ENCODE peak calls at places on chromosomes 11 and 22, in seven cellular contexts. One of them, this sample, is unnamed.

GRCh38 chr11:42407379-42407778 is 904.4 kb upstream of the API5 start:
- DNase-seq in left lung: no peak
- DNase-seq in fibroblast of lung: peak
- DNase-seq in lower leg skin: no peak
- DNase-seq in A549: no peak
- DNase-seq in HL-60: no peak
- DNase-seq in spleen: no peak
- DNase-seq in this sample: no peak

GRCh38 chr22:35135165-35135564 is 69.2 kb downstream of the ISX start:
- DNase-seq in left lung: no peak
- DNase-seq in fibroblast of lung: no peak
- DNase-seq in lower leg skin: no peak
- DNase-seq in A549: no peak
- DNase-seq in HL-60: no peak
- DNase-seq in spleen: no peak
- DNase-seq in this sample: no peak

GRCh38 chr11:59097113-59097708 is 9.8 kb upstream of the FAM111B start:
- DNase-seq in left lung: no peak
- DNase-seq in fibroblast of lung: peak
- DNase-seq in lower leg skin: peak
- DNase-seq in A549: no peak
- DNase-seq in HL-60: no peak
- DNase-seq in spleen: peak
- DNase-seq in this sample: peak

GRCh38 chr22:44386386-44387035 is 73.8 kb upstream of the SHISAL1 start:
- DNase-seq in left lung: no peak
- DNase-seq in fibroblast of lung: no peak
- DNase-seq in lower leg skin: no peak
- DNase-seq in A549: no peak
- DNase-seq in HL-60: no peak
- DNase-seq in spleen: peak
- DNase-seq in this sample: no peak

GRCh38 chr11:44426958-44427357 is 117.0 kb upstream of the ALX4 start:
- DNase-seq in left lung: no peak
- DNase-seq in fibroblast of lung: no peak
- DNase-seq in lower leg skin: no peak
- DNase-seq in A549: no peak
- DNase-seq in HL-60: no peak
- DNase-seq in spleen: no peak
- DNase-seq in this sample: no peak

GRCh38 chr11:74559934-74560309 is 32.5 kb upstream of the POLD3 start:
- DNase-seq in left lung: no peak
- DNase-seq in fibroblast of lung: peak
- DNase-seq in lower leg skin: no peak
- DNase-seq in A549: peak
- DNase-seq in HL-60: no peak
- DNase-seq in spleen: no peak
- DNase-seq in this sample: no peak

GRCh38 chr22:19909350-19910179 is 32.0 kb upstream of the COMT start:
- DNase-seq in left lung: peak
- DNase-seq in fibroblast of lung: peak
- DNase-seq in lower leg skin: peak
- DNase-seq in A549: peak
- DNase-seq in HL-60: peak
- DNase-seq in spleen: peak
- DNase-seq in this sample: peak

GRCh38 chr11:62689421-62690183 is at the start of gene LRRN4CL:
- DNase-seq in left lung: no peak
- DNase-seq in fibroblast of lung: peak
- DNase-seq in lower leg skin: peak
- DNase-seq in A549: no peak
- DNase-seq in HL-60: no peak
- DNase-seq in spleen: no peak
- DNase-seq in this sample: peak

GRCh38 chr11:129935723-129936122 is 40.3 kb upstream of the NFRKB start:
- DNase-seq in left lung: no peak
- DNase-seq in fibroblast of lung: no peak
- DNase-seq in lower leg skin: no peak
- DNase-seq in A549: no peak
- DNase-seq in HL-60: no peak
- DNase-seq in spleen: no peak
- DNase-seq in this sample: no peak

GRCh38 chr11:87926250-87926970 is 248.8 kb downstream of the RAB38 start:
- DNase-seq in left lung: no peak
- DNase-seq in fibroblast of lung: peak
- DNase-seq in lower leg skin: no peak
- DNase-seq in A549: no peak
- DNase-seq in HL-60: no peak
- DNase-seq in spleen: no peak
- DNase-seq in this sample: peak

GRCh38 chr11:75576445-75577049 is 14.5 kb downstream of the SERPINH1 start:
- DNase-seq in left lung: peak
- DNase-seq in fibroblast of lung: peak
- DNase-seq in lower leg skin: peak
- DNase-seq in A549: no peak
- DNase-seq in HL-60: no peak
- DNase-seq in spleen: peak
- DNase-seq in this sample: peak

GRCh38 chr22:24516301-24516737 is 21.2 kb downstream of the UPB1 start:
- DNase-seq in left lung: no peak
- DNase-seq in fibroblast of lung: peak
- DNase-seq in lower leg skin: no peak
- DNase-seq in A549: peak
- DNase-seq in HL-60: peak
- DNase-seq in spleen: no peak
- DNase-seq in this sample: peak

GRCh38 chr11:88683024-88683423 is 345.5 kb upstream of the CTSC start:
- DNase-seq in left lung: no peak
- DNase-seq in fibroblast of lung: no peak
- DNase-seq in lower leg skin: no peak
- DNase-seq in A549: no peak
- DNase-seq in HL-60: no peak
- DNase-seq in spleen: no peak
- DNase-seq in this sample: no peak

GRCh38 chr11:97557399-97557798 is 1167.6 kb downstream of the JRKL start:
- DNase-seq in left lung: no peak
- DNase-seq in fibroblast of lung: no peak
- DNase-seq in lower leg skin: no peak
- DNase-seq in A549: no peak
- DNase-seq in HL-60: no peak
- DNase-seq in spleen: no peak
- DNase-seq in this sample: no peak

GRCh38 chr11:113623114-113623513 is 83.0 kb downstream of the TMPRSS5 start:
- DNase-seq in left lung: no peak
- DNase-seq in fibroblast of lung: peak
- DNase-seq in lower leg skin: no peak
- DNase-seq in A549: no peak
- DNase-seq in HL-60: no peak
- DNase-seq in spleen: no peak
- DNase-seq in this sample: peak

GRCh38 chr11:111538407-111539114 is 2.0 kb upstream of the LAYN start:
- DNase-seq in left lung: no peak
- DNase-seq in fibroblast of lung: no peak
- DNase-seq in lower leg skin: no peak
- DNase-seq in A549: no peak
- DNase-seq in HL-60: no peak
- DNase-seq in spleen: no peak
- DNase-seq in this sample: no peak

GRCh38 chr22:19880786-19881569 is 26.3 kb upstream of the GNB1L start:
- DNase-seq in left lung: peak
- DNase-seq in fibroblast of lung: peak
- DNase-seq in lower leg skin: no peak
- DNase-seq in A549: peak
- DNase-seq in HL-60: no peak
- DNase-seq in spleen: peak
- DNase-seq in this sample: peak

GRCh38 chr11:86954288-86955110 is 696 bp downstream of the FZD4 start:
- DNase-seq in left lung: no peak
- DNase-seq in fibroblast of lung: no peak
- DNase-seq in lower leg skin: peak
- DNase-seq in A549: peak
- DNase-seq in HL-60: no peak
- DNase-seq in spleen: no peak
- DNase-seq in this sample: no peak

GRCh38 chr22:45576273-45576625 is 73.6 kb downstream of the FBLN1 start:
- DNase-seq in left lung: no peak
- DNase-seq in fibroblast of lung: no peak
- DNase-seq in lower leg skin: no peak
- DNase-seq in A549: no peak
- DNase-seq in HL-60: no peak
- DNase-seq in spleen: no peak
- DNase-seq in this sample: no peak
- H3K4me3 ChIP-seq in left lung: no peak
- H3K4me3 ChIP-seq in fibroblast of lung: no peak
- H3K4me3 ChIP-seq in lower leg skin: no peak
- H3K4me3 ChIP-seq in A549: no peak
- H3K4me3 ChIP-seq in HL-60: no peak
- H3K4me3 ChIP-seq in spleen: no peak
- H3K4me3 ChIP-seq in this sample: no peak

GRCh38 chr11:64246874-64247728 is at the start of gene PPP1R14B:
- DNase-seq in left lung: peak
- DNase-seq in fibroblast of lung: peak
- DNase-seq in lower leg skin: peak
- DNase-seq in A549: peak
- DNase-seq in HL-60: peak
- DNase-seq in spleen: peak
- DNase-seq in this sample: peak
- TF ChIP-seq CTCF in left lung: no peak
- TF ChIP-seq CTCF in fibroblast of lung: no peak
- TF ChIP-seq CTCF in lower leg skin: no peak
- TF ChIP-seq CTCF in A549: no peak
- TF ChIP-seq CTCF in HL-60: no peak
- TF ChIP-seq CTCF in spleen: no peak
- TF ChIP-seq CTCF in this sample: no peak

GRCh38 chr11:32438346-32438882 is 3.1 kb upstream of the WT1 start:
- DNase-seq in left lung: no peak
- DNase-seq in fibroblast of lung: no peak
- DNase-seq in lower leg skin: no peak
- DNase-seq in A549: no peak
- DNase-seq in HL-60: no peak
- DNase-seq in spleen: no peak
- DNase-seq in this sample: no peak
- H3K4me3 ChIP-seq in left lung: no peak
- H3K4me3 ChIP-seq in fibroblast of lung: no peak
- H3K4me3 ChIP-seq in lower leg skin: no peak
- H3K4me3 ChIP-seq in A549: no peak
- H3K4me3 ChIP-seq in HL-60: no peak
- H3K4me3 ChIP-seq in spleen: no peak
- H3K4me3 ChIP-seq in this sample: peak

GRCh38 chr11:47406896-47407745 is 1.3 kb upstream of the SLC39A13 start:
- DNase-seq in left lung: no peak
- DNase-seq in fibroblast of lung: no peak
- DNase-seq in lower leg skin: no peak
- DNase-seq in A549: no peak
- DNase-seq in HL-60: peak
- DNase-seq in spleen: no peak
- DNase-seq in this sample: peak
- TF ChIP-seq CTCF in left lung: no peak
- TF ChIP-seq CTCF in fibroblast of lung: no peak
- TF ChIP-seq CTCF in lower leg skin: no peak
- TF ChIP-seq CTCF in A549: no peak
- TF ChIP-seq CTCF in HL-60: no peak
- TF ChIP-seq CTCF in spleen: no peak
- TF ChIP-seq CTCF in this sample: peak

DNA sequence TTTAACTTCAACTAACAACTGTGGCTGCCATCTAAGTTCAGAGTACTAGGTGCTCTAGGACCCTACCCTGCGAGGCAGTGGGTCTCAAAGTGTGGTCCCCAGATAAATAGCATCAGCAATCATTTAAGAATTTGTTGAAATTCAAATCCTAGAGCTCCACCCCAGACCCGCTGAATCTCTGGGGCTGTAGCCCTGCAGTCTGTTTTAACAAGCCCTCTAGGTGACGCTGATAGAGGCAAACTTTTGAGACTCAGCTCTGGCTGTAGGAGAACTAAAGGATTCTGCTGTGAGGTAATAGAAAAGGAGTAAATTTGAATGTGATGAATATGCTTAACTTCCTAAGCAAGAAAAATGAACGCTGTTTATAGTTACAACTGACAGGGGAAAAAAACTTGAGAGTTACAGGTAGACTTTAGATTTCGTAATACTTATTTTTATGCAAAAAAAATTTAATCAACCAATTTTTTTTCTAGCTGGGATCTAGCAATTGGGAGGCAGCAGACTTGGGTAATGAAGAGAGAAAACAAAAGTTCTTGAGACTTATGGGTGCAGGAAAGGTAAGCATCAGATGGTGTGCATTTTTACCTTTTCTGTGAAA is 5.8 kb downstream of the C11orf58 start:
- DNase-seq in left lung: no peak
- DNase-seq in fibroblast of lung: no peak
- DNase-seq in lower leg skin: no peak
- DNase-seq in A549: no peak
- DNase-seq in HL-60: no peak
- DNase-seq in spleen: no peak
- DNase-seq in this sample: no peak
- H3K4me3 ChIP-seq in left lung: no peak
- H3K4me3 ChIP-seq in fibroblast of lung: no peak
- H3K4me3 ChIP-seq in lower leg skin: no peak
- H3K4me3 ChIP-seq in A549: no peak
- H3K4me3 ChIP-seq in HL-60: no peak
- H3K4me3 ChIP-seq in spleen: no peak
- H3K4me3 ChIP-seq in this sample: no peak

This sample was measured in fibroblast of villous mesenchyme.